ENCODE peak calls at places on chromosome 18, in five cellular contexts. X is colonic mucosa, K is IMR-90, S is gastrocnemius medialis, J is heart left ventricle. U is an unnamed sample.

GRCh38 chr18:3293196-3293951 is 31.4 kb downstream of the MYL12B start:
- DNase-seq in X (no peak), K (no peak), S (no peak), J (no peak), U (no peak)

GRCh38 chr18:48222118-48222517 is 187.1 kb downstream of the ZBTB7C start:
- DNase-seq in X (peak; percentile 78), K (no peak), S (peak; percentile 53), J (no peak), U (no peak)

GRCh38 chr18:77341527-77341926 is 91.9 kb downstream of the GALR1 start:
- DNase-seq in X (no peak), K (no peak), S (no peak), J (no peak), U (no peak)

GRCh38 chr18:32355896-32356295 is 114.8 kb downstream of the GAREM1 start:
- DNase-seq in X (no peak), K (peak; percentile 87), S (no peak), J (no peak), U (no peak)

GRCh38 chr18:60147326-60147725 is 225.2 kb downstream of the MC4R start:
- DNase-seq in X (no peak), K (no peak), S (no peak), J (no peak), U (no peak)

GRCh38 chr18:68275616-68276015 is 439.3 kb downstream of the TMX3 start:
- DNase-seq in X (no peak), K (peak; percentile 93), S (no peak), J (no peak), U (no peak)

GRCh38 chr18:33375829-33376228 is 64.7 kb downstream of the CCDC178 start:
- DNase-seq in X (no peak), K (no peak), S (no peak), J (no peak), U (no peak)

GRCh38 chr18:26689226-26689913 is 141.0 kb upstream of the KCTD1 start:
- DNase-seq in X (no peak), K (no peak), S (no peak), J (no peak), U (no peak)

GRCh38 chr18:59659486-59660187 is 37.6 kb downstream of the CCBE1 start:
- DNase-seq in X (no peak), K (peak; percentile 50), S (no peak), J (no peak), U (no peak)

GRCh38 chr18:36786686-36787085 is 42.1 kb downstream of the TPGS2 start:
- DNase-seq in X (no peak), K (peak; percentile 71), S (peak; percentile 23), J (no peak), U (no peak)

GRCh38 chr18:8351173-8351572 is 258.1 kb upstream of the RAB12 start:
- DNase-seq in X (no peak), K (peak; percentile 19), S (no peak), J (no peak), U (no peak)

DNA sequence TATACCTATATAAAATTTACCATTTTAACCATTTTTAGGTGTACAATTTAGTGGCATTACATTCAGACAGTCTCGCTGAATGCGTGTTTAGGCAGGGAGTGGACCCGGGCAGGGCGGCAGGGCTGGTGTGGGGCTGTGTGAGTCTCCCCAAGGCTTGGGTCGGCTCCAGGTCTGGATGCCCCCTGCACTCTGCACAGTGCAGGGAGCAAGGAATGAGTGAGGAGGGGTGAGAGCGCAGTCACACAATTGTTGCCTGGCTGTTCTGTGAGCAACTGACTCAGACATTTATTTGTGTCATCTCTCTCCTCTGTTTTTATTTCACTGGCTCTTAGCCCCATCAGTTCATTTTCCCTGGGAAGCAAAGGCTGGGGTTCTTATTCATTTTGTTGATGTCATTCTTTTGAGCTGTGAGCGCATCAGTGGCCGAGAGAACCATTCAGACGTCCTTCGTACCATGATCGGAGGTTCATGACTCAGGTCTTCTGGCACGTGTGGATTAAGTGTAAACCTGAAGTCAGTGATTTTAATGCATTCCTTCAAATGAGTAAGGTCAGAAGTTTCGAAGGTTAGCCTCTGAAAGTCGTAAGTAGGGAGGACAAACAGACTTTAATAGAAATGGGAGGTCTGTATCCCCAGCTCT is 61.1 kb downstream of the GATA6 start:
- DNase-seq in X (no peak), K (peak; percentile 98), S (no peak), J (no peak), U (no peak)
- H3K27ac ChIP-seq in X (no peak overlapping the region), K (no peak overlapping the region), S (no peak overlapping the region), J (no peak overlapping the region), U (no peak overlapping the region)

GRCh38 chr18:23274638-23275482 is 139.6 kb downstream of the CABLES1 start:
- DNase-seq in X (no peak), K (no peak), S (no peak), J (no peak), U (no peak)
- H3K27ac ChIP-seq in X (no peak overlapping the region), K (no peak overlapping the region), S (no peak overlapping the region), J (no peak overlapping the region), U (no peak overlapping the region)

GRCh38 chr18:51083398-51083797 is 53.4 kb downstream of the SMAD4 start:
- DNase-seq in X (no peak), K (no peak), S (no peak), J (no peak), U (no peak)

GRCh38 chr18:51077217-51077616 is 47.2 kb downstream of the SMAD4 start:
- DNase-seq in X (no peak), K (peak; percentile 62), S (no peak), J (no peak), U (no peak)

GRCh38 chr18:51088410-51088809 is 58.4 kb downstream of the SMAD4 start:
- DNase-seq in X (no peak), K (no peak), S (no peak), J (no peak), U (no peak)

GRCh38 chr18:51078026-51078425 is 48.0 kb downstream of the SMAD4 start:
- DNase-seq in X (no peak), K (no peak), S (no peak), J (no peak), U (no peak)

DNA sequence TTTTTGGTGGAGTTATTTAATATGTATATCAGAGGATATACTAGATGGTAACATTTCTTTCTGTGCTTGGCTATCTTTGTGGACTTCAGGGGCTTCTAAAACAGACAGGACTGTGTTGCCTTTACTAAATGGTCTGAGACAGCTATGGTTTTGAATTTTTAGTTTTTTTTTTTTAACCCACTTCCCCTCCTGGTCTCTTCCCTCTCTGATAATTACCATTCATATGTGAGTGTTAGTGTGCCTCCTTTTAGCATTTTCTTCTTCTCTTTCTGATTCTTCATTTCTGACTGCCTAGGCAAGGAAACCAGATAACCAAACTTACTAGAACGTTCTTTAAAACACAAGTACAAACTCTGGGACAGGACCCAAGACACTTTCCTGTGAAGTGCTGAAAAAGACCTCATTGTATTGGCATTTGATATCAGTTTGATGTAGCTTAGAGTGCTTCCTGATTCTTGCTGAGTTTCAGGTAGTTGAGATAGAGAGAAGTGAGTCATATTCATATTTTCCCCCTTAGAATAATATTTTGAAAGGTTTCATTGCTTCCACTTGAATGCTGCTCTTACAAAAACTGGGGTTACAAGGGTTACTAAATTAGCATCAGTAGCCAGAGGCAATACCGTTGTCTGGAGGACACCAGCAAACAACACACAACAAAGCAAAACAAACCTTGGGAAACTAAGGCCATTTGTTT is 52.7 kb downstream of the SMAD4 start:
- DNase-seq in X (no peak), K (peak; percentile 10), S (no peak), J (no peak), U (no peak)
- H3K27ac ChIP-seq in X (no peak overlapping the region), K (no peak overlapping the region), S (no peak overlapping the region), J (no peak overlapping the region), U (no peak overlapping the region)

GRCh38 chr18:34726286-34727004 is 16.3 kb downstream of the DTNA start:
- DNase-seq in X (no peak), K (no peak), S (no peak), J (no peak), U (no peak)

GRCh38 chr18:34729264-34729663 is 19.2 kb downstream of the DTNA start:
- DNase-seq in X (peak; percentile 27), K (no peak), S (no peak), J (no peak), U (peak; percentile 43)

GRCh38 chr18:34730774-34731173 is 20.7 kb downstream of the DTNA start:
- DNase-seq in X (no peak), K (no peak), S (no peak), J (no peak), U (no peak)

GRCh38 chr18:34734048-34734447 is 23.9 kb downstream of the DTNA start:
- DNase-seq in X (no peak), K (no peak), S (no peak), J (no peak), U (no peak)

GRCh38 chr18:34729740-34730338 is 19.7 kb downstream of the DTNA start:
- DNase-seq in X (no peak), K (no peak), S (peak; percentile 25), J (no peak), U (no peak)
- H3K27ac ChIP-seq in X (no peak overlapping the region), K (no peak overlapping the region), S (peak overlapping the region; percentile 76), J (peak overlapping the region; percentile 63), U (no peak overlapping the region)

DNA sequence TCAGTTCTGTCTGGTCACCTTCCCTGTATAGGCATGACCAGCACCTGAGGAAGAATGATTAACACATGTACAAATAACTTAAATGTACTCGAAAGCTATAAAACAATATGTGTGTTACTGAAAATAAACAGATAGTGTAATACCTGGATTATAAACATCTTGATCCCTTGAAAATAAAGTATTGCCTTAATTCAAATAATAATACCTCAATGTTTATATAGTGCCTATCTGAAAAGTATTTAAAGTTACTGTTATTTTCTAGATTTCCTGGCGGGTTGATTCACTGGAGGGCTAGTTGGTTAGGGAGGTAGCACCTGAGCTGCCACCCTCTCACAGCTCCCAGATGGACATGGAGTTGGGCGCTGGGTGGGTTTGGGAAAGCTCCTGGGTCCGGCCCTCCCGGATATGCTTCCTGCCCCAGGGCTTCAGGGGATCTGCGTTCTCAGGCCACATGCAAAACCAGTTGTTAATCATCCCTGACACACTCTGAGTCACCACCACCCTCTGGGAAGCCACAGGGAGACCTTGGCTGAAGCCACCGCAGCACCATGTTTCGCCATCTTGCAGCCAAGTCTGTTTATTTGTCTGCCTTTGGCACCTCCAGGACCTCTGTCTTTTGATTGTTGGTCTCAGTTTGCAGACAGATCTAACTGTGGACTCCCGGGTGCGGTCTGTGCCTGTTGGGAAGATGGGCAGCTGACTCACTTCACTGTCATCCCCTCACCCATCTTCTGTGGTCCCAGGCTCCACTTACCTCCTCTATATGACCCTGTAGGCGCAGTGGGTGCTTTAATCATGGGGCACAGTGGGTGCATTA is 35.3 kb downstream of the RAB31 start:
- DNase-seq in X (no peak), K (peak; percentile 98), S (no peak), J (no peak), U (no peak)
- H3K27ac ChIP-seq in X (no peak overlapping the region), K (no peak overlapping the region), S (peak overlapping the region; percentile 7), J (no peak overlapping the region), U (no peak overlapping the region)

GRCh38 chr18:45828917-45829811 is 3.7 kb downstream of the SIGLEC15 start:
- DNase-seq in X (no peak), K (no peak), S (no peak), J (no peak), U (no peak)
- H3K27ac ChIP-seq in X (no peak overlapping the region), K (peak overlapping the region; percentile 95), S (no peak overlapping the region), J (no peak overlapping the region), U (no peak overlapping the region)

GRCh38 chr18:63319383-63320040 is at the start of gene BCL2:
- DNase-seq in X (peak; percentile 50), K (peak; percentile 24), S (peak; percentile 25), J (peak; percentile 72), U (no peak)
- H3K27ac ChIP-seq in X (peak within 1 kb of the TSS; percentile 74), K (peak within 1 kb of the TSS; percentile 30), S (peak within 1 kb of the TSS; percentile 83), J (peak within 1 kb of the TSS; percentile 86), U (no peak within 1 kb of the TSS)

DNA sequence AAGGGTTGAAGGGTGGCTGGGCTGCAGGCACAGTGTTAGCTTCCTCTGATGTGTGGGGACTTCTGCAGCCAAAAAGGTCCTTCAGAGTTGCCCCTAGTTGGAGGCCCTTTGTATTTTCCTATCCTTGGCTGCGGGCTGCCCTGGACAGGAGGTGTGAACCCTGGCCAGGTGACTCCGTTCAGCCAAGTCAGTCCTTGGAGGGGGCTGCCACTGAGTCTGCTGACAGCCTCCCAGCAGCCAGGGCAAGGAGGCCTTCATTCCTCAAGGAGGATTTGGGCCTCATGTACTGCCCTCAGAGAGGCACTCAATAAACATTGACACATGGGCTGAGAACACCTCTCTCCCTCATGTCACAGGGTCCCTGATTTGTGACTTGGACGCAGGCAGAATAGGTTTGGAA is 62.4 kb downstream of the MAPK4 start:
- DNase-seq in X (no peak), K (no peak), S (no peak), J (no peak), U (no peak)
- H3K27ac ChIP-seq in X (no peak overlapping the region), K (no peak overlapping the region), S (no peak overlapping the region), J (no peak overlapping the region), U (no peak overlapping the region)

U was measured in iPS DF 6.9.